ENCODE peak calls at places on chromosomes 4 and X, in four cellular contexts. One of them, this sample, is unnamed.
A peak's percentile ranks its signal among the peaks of the same experiment; 100 is the strongest.

GRCh38 chr4:47482326-47482725 is 2.7 kb upstream of the ATP10D start:
- DNase-seq in type B pancreatic cell: no peak
- DNase-seq in smooth muscle cell of the brain vasculature: no peak
- DNase-seq in globus pallidus: no peak
- DNase-seq in this sample: no peak

GRCh38 chrX:48616575-48616974 is 19.3 kb downstream of the WDR13 start:
- DNase-seq in globus pallidus: no peak
- DNase-seq in type B pancreatic cell: no peak
- DNase-seq in smooth muscle cell of the brain vasculature: no peak
- DNase-seq in this sample: no peak

GRCh38 chr4:20289782-20290181 is 38.1 kb downstream of the SLIT2 start:
- DNase-seq in smooth muscle cell of the brain vasculature: no peak
- DNase-seq in type B pancreatic cell: no peak
- DNase-seq in globus pallidus: no peak
- DNase-seq in this sample: no peak

GRCh38 chr4:169621754-169622481 is 1.5 kb downstream of the CLCN3 start:
- DNase-seq in globus pallidus: no peak
- DNase-seq in smooth muscle cell of the brain vasculature: no peak
- DNase-seq in type B pancreatic cell: no peak
- DNase-seq in this sample: peak; percentile 25

GRCh38 chr4:141860974-141861373 is 224.6 kb downstream of the IL15 start:
- DNase-seq in smooth muscle cell of the brain vasculature: no peak
- DNase-seq in globus pallidus: no peak
- DNase-seq in type B pancreatic cell: no peak
- DNase-seq in this sample: no peak

GRCh38 chr4:155819066-155819465 is 47.0 kb downstream of the ASIC5 start:
- DNase-seq in smooth muscle cell of the brain vasculature: no peak
- DNase-seq in globus pallidus: no peak
- DNase-seq in type B pancreatic cell: no peak
- DNase-seq in this sample: no peak

GRCh38 chr4:1852904-1853623 is 2.9 kb downstream of the LETM1 start:
- DNase-seq in globus pallidus: no peak
- DNase-seq in smooth muscle cell of the brain vasculature: no peak
- DNase-seq in type B pancreatic cell: no peak
- DNase-seq in this sample: no peak

GRCh38 chrX:65706041-65706828 is 38.8 kb downstream of the MSN start:
- DNase-seq in smooth muscle cell of the brain vasculature: no peak
- DNase-seq in globus pallidus: no peak
- DNase-seq in type B pancreatic cell: no peak
- DNase-seq in this sample: peak; percentile 72

GRCh38 chrX:45517090-45517973 is 316.7 kb upstream of the DIPK2B start:
- DNase-seq in type B pancreatic cell: no peak
- DNase-seq in globus pallidus: no peak
- DNase-seq in smooth muscle cell of the brain vasculature: no peak
- DNase-seq in this sample: no peak

GRCh38 chrX:119382606-119383005 is 16.5 kb upstream of the SLC25A43 start:
- DNase-seq in type B pancreatic cell: no peak
- DNase-seq in globus pallidus: no peak
- DNase-seq in smooth muscle cell of the brain vasculature: no peak
- DNase-seq in this sample: no peak

GRCh38 chrX:132216283-132216682 is 3.0 kb downstream of the RAP2C start:
- DNase-seq in smooth muscle cell of the brain vasculature: no peak
- DNase-seq in globus pallidus: no peak
- DNase-seq in type B pancreatic cell: no peak
- DNase-seq in this sample: no peak

GRCh38 chr4:155809835-155810234 is 51.0 kb downstream of the GUCY1B1 start:
- DNase-seq in smooth muscle cell of the brain vasculature: peak; percentile 67
- DNase-seq in type B pancreatic cell: no peak
- DNase-seq in globus pallidus: peak; percentile 58
- DNase-seq in this sample: peak; percentile 29

GRCh38 chr4:145177906-145178538 is 2.4 kb downstream of the OTUD4 start:
- DNase-seq in globus pallidus: peak; percentile 11
- DNase-seq in type B pancreatic cell: no peak
- DNase-seq in smooth muscle cell of the brain vasculature: no peak
- DNase-seq in this sample: no peak

GRCh38 chrX:3962511-3963350 is 249.3 kb upstream of the PRKX start:
- DNase-seq in globus pallidus: peak; percentile 16
- DNase-seq in smooth muscle cell of the brain vasculature: peak; percentile 28
- DNase-seq in type B pancreatic cell: no peak
- DNase-seq in this sample: no peak

GRCh38 chrX:123731258-123731986 is 1.4 kb downstream of the THOC2 start:
- DNase-seq in smooth muscle cell of the brain vasculature: no peak
- DNase-seq in type B pancreatic cell: no peak
- DNase-seq in globus pallidus: no peak
- DNase-seq in this sample: no peak

GRCh38 chrX:39247536-39247935 is 446.3 kb downstream of the MID1IP1 start:
- DNase-seq in smooth muscle cell of the brain vasculature: no peak
- DNase-seq in globus pallidus: peak; percentile 74
- DNase-seq in type B pancreatic cell: no peak
- DNase-seq in this sample: no peak

GRCh38 chr4:138609943-138610350 is 367.8 kb upstream of the SLC7A11 start:
- DNase-seq in globus pallidus: peak; percentile 18
- DNase-seq in type B pancreatic cell: no peak
- DNase-seq in smooth muscle cell of the brain vasculature: no peak
- DNase-seq in this sample: no peak

GRCh38 chr4:21678711-21679110 is 269.9 kb downstream of the KCNIP4 start:
- DNase-seq in globus pallidus: no peak
- DNase-seq in type B pancreatic cell: no peak
- DNase-seq in smooth muscle cell of the brain vasculature: no peak
- DNase-seq in this sample: no peak

GRCh38 chr4:93313207-93313606 is 515.3 kb upstream of the ATOH1 start:
- DNase-seq in type B pancreatic cell: no peak
- DNase-seq in globus pallidus: no peak
- DNase-seq in smooth muscle cell of the brain vasculature: peak; percentile 4
- DNase-seq in this sample: no peak

GRCh38 chrX:116961872-116962582 is 499.3 kb upstream of the CT83 start:
- DNase-seq in smooth muscle cell of the brain vasculature: no peak
- DNase-seq in globus pallidus: no peak
- DNase-seq in type B pancreatic cell: no peak
- DNase-seq in this sample: no peak

GRCh38 chr4:15756361-15756861 is 21.7 kb upstream of the CD38 start:
- DNase-seq in type B pancreatic cell: no peak
- DNase-seq in smooth muscle cell of the brain vasculature: no peak
- DNase-seq in globus pallidus: no peak
- DNase-seq in this sample: no peak

GRCh38 chrX:12042615-12043014 is 95.7 kb upstream of the FRMPD4 start:
- DNase-seq in smooth muscle cell of the brain vasculature: no peak
- DNase-seq in globus pallidus: no peak
- DNase-seq in type B pancreatic cell: no peak
- DNase-seq in this sample: no peak

GRCh38 chr4:177008071-177008835 is 215.5 kb upstream of the VEGFC start:
- DNase-seq in type B pancreatic cell: no peak
- DNase-seq in smooth muscle cell of the brain vasculature: peak; percentile 13
- DNase-seq in globus pallidus: no peak
- DNase-seq in this sample: no peak

GRCh38 chr4:147578057-147578476 is 39.1 kb upstream of the TMEM184C start:
- DNase-seq in globus pallidus: no peak
- DNase-seq in smooth muscle cell of the brain vasculature: peak; percentile 90
- DNase-seq in type B pancreatic cell: no peak
- DNase-seq in this sample: peak; percentile 92

GRCh38 chr4:173516621-173517612 is 13.1 kb downstream of the HAND2 start:
- DNase-seq in globus pallidus: no peak
- DNase-seq in type B pancreatic cell: no peak
- DNase-seq in smooth muscle cell of the brain vasculature: no peak
- DNase-seq in this sample: no peak

GRCh38 chr4:120331486-120332281 is 265.0 kb upstream of the MAD2L1 start:
- DNase-seq in globus pallidus: no peak
- DNase-seq in smooth muscle cell of the brain vasculature: no peak
- DNase-seq in type B pancreatic cell: no peak
- DNase-seq in this sample: no peak

GRCh38 chr4:68416591-68416990 is 30.7 kb upstream of the TMPRSS11E start:
- DNase-seq in globus pallidus: no peak
- DNase-seq in smooth muscle cell of the brain vasculature: no peak
- DNase-seq in type B pancreatic cell: no peak
- DNase-seq in this sample: no peak

GRCh38 chr4:146577111-146577510 is 55.4 kb upstream of the SLC10A7 start:
- DNase-seq in globus pallidus: no peak
- DNase-seq in smooth muscle cell of the brain vasculature: no peak
- DNase-seq in type B pancreatic cell: no peak
- DNase-seq in this sample: no peak

GRCh38 chrX:115561605-115562491 is 874 bp downstream of the PLS3 start:
- DNase-seq in smooth muscle cell of the brain vasculature: no peak
- DNase-seq in type B pancreatic cell: peak; percentile 77
- DNase-seq in globus pallidus: peak; percentile 49
- DNase-seq in this sample: no peak

GRCh38 chrX:23935116-23935515 is 27.3 kb downstream of the CXorf58 start:
- DNase-seq in type B pancreatic cell: no peak
- DNase-seq in globus pallidus: no peak
- DNase-seq in smooth muscle cell of the brain vasculature: no peak
- DNase-seq in this sample: no peak

GRCh38 chrX:37796805-37797204 is 16.9 kb downstream of the CYBB start:
- DNase-seq in smooth muscle cell of the brain vasculature: no peak
- DNase-seq in type B pancreatic cell: no peak
- DNase-seq in globus pallidus: peak; percentile 32
- DNase-seq in this sample: no peak

GRCh38 chrX:119826399-119826959 is 26.3 kb downstream of the UPF3B start:
- DNase-seq in smooth muscle cell of the brain vasculature: peak; percentile 15
- DNase-seq in type B pancreatic cell: no peak
- DNase-seq in globus pallidus: no peak
- DNase-seq in this sample: no peak

GRCh38 chr4:81351653-81352455 is 119.9 kb downstream of the RASGEF1B start:
- DNase-seq in globus pallidus: peak; percentile 54
- DNase-seq in type B pancreatic cell: no peak
- DNase-seq in smooth muscle cell of the brain vasculature: peak; percentile 77
- DNase-seq in this sample: peak; percentile 27

GRCh38 chr4:53055274-53055673 is 193.2 kb downstream of the RASL11B start:
- DNase-seq in type B pancreatic cell: no peak
- DNase-seq in smooth muscle cell of the brain vasculature: peak; percentile 2
- DNase-seq in globus pallidus: no peak
- DNase-seq in this sample: no peak

GRCh38 chr4:95255396-95256107 is 293.2 kb downstream of the UNC5C start:
- DNase-seq in smooth muscle cell of the brain vasculature: peak; percentile 26
- DNase-seq in globus pallidus: peak; percentile 60
- DNase-seq in type B pancreatic cell: no peak
- DNase-seq in this sample: no peak

GRCh38 chr4:68907230-68907629 is 44.4 kb downstream of the UGT2A3 start:
- DNase-seq in globus pallidus: no peak
- DNase-seq in smooth muscle cell of the brain vasculature: no peak
- DNase-seq in type B pancreatic cell: no peak
- DNase-seq in this sample: no peak

GRCh38 chr4:92234393-92235176 is 69.2 kb upstream of the GRID2 start:
- DNase-seq in type B pancreatic cell: no peak
- DNase-seq in smooth muscle cell of the brain vasculature: peak; percentile 63
- DNase-seq in globus pallidus: no peak
- DNase-seq in this sample: peak; percentile 58